ENCODE peak calls at places on chromosomes 3 and 15, in four cellular contexts. H is mesenchymal stem cell, G is H9, M is H1. A is an unnamed sample.

GRCh38 chr3:107412376-107412775 is 35.1 kb downstream of the CCDC54 start:
- DNase-seq in H (no peak), G (no peak), M (no peak), A (no peak)

GRCh38 chr15:74725845-74726773 is 781 bp upstream of the CYP1A1 start:
- DNase-seq in H (peak), G (peak), M (no peak), A (peak)

GRCh38 chr3:170701696-170702678 is 116.1 kb upstream of the SLC7A14 start:
- DNase-seq in H (no peak), G (no peak), M (no peak), A (no peak)

GRCh38 chr3:170418422-170419300 is at the start of gene CLDN11:
- DNase-seq in H (peak), G (peak), M (no peak), A (no peak)

GRCh38 chr3:42009456-42009855 is 47.6 kb upstream of the ULK4 start:
- DNase-seq in H (no peak), G (no peak), M (no peak), A (no peak)

GRCh38 chr15:65595960-65596359 is 15.0 kb downstream of the INTS14 start:
- DNase-seq in H (no peak), G (no peak), M (no peak), A (no peak)

GRCh38 chr3:39989746-39990145 is 180.3 kb downstream of the MYRIP start:
- DNase-seq in H (no peak), G (no peak), M (no peak), A (no peak)

GRCh38 chr3:193040836-193041672 is 123.4 kb upstream of the MB21D2 start:
- DNase-seq in H (peak), G (no peak), M (no peak), A (peak)

GRCh38 chr3:190519886-190520285 is 6.0 kb downstream of the IL1RAP start:
- DNase-seq in H (no peak), G (no peak), M (no peak), A (no peak)

GRCh38 chr15:64896371-64897069 is 15.2 kb upstream of the ANKDD1A start:
- DNase-seq in H (no peak), G (no peak), M (no peak), A (no peak)

GRCh38 chr3:167113466-167113865 is 266.6 kb downstream of the ZBBX start:
- DNase-seq in H (no peak), G (no peak), M (no peak), A (peak)

GRCh38 chr15:49215768-49216739 is 46.0 kb downstream of the GALK2 start:
- DNase-seq in H (no peak), G (no peak), M (no peak), A (no peak)

GRCh38 chr15:81887913-81888312 is 157.9 kb downstream of the MEX3B start:
- DNase-seq in H (peak), G (no peak), M (no peak), A (no peak)

GRCh38 chr3:168722091-168722490 is 626.4 kb upstream of the GOLIM4 start:
- DNase-seq in H (no peak), G (no peak), M (no peak), A (no peak)

GRCh38 chr15:63487076-63487757 is 17.2 kb upstream of the USP3 start:
- DNase-seq in H (peak), G (peak), M (peak), A (peak)

GRCh38 chr3:150721285-150722130 is 17.8 kb upstream of the ERICH6 start:
- DNase-seq in H (peak), G (no peak), M (no peak), A (peak)

GRCh38 chr3:50237754-50238548 is 1.9 kb downstream of the GNAI2 start:
- DNase-seq in H (peak), G (peak), M (no peak), A (no peak)

GRCh38 chr3:37729119-37729518 is 132.6 kb upstream of the CTDSPL start:
- DNase-seq in H (peak), G (peak), M (no peak), A (no peak)

GRCh38 chr3:35946857-35947514 is 307.7 kb downstream of the ARPP21 start:
- DNase-seq in H (no peak), G (no peak), M (no peak), A (no peak)

GRCh38 chr15:76177491-76178040 is 117.8 kb downstream of the TMEM266 start:
- DNase-seq in H (peak), G (no peak), M (no peak), A (no peak)

GRCh38 chr3:51389423-51390183 is 1.5 kb upstream of the RBM15B start:
- DNase-seq in H (peak), G (peak), M (no peak), A (no peak)

GRCh38 chr15:80156176-80156720 is 3.4 kb downstream of the FAH start:
- DNase-seq in H (no peak), G (no peak), M (no peak), A (no peak)

GRCh38 chr3:118151164-118151563 is 883.5 kb downstream of the IGSF11 start:
- DNase-seq in H (no peak), G (no peak), M (no peak), A (no peak)

GRCh38 chr3:124351430-124352142 is 359.7 kb upstream of the ROPN1 start:
- DNase-seq in H (peak), G (peak), M (no peak), A (peak)

GRCh38 chr3:69082805-69083204 is 1.9 kb upstream of the ARL6IP5 start:
- DNase-seq in H (peak), G (no peak), M (no peak), A (no peak)

GRCh38 chr3:114121996-114122709 is 56.7 kb downstream of the DRD3 start:
- DNase-seq in H (peak), G (no peak), M (no peak), A (no peak)

GRCh38 chr3:71202848-71203390 is 380.6 kb downstream of the FOXP1 start:
- DNase-seq in H (no peak), G (no peak), M (no peak), A (no peak)

GRCh38 chr3:11385329-11385728 is 113.1 kb downstream of the ATG7 start:
- DNase-seq in H (no peak), G (no peak), M (no peak), A (no peak)

GRCh38 chr3:54988302-54989022 is 60.6 kb upstream of the LRTM1 start:
- DNase-seq in H (peak), G (no peak), M (no peak), A (no peak)

GRCh38 chr3:45760878-45761711 is 35.2 kb downstream of the SLC6A20 start:
- DNase-seq in H (peak), G (peak), M (no peak), A (peak)

GRCh38 chr3:119457260-119457659 is 6.2 kb downstream of the TMEM39A start:
- DNase-seq in H (peak), G (no peak), M (no peak), A (no peak)
- H3K18ac ChIP-seq in H (no peak), G (no peak), M (no peak), A (no peak)

DNA sequence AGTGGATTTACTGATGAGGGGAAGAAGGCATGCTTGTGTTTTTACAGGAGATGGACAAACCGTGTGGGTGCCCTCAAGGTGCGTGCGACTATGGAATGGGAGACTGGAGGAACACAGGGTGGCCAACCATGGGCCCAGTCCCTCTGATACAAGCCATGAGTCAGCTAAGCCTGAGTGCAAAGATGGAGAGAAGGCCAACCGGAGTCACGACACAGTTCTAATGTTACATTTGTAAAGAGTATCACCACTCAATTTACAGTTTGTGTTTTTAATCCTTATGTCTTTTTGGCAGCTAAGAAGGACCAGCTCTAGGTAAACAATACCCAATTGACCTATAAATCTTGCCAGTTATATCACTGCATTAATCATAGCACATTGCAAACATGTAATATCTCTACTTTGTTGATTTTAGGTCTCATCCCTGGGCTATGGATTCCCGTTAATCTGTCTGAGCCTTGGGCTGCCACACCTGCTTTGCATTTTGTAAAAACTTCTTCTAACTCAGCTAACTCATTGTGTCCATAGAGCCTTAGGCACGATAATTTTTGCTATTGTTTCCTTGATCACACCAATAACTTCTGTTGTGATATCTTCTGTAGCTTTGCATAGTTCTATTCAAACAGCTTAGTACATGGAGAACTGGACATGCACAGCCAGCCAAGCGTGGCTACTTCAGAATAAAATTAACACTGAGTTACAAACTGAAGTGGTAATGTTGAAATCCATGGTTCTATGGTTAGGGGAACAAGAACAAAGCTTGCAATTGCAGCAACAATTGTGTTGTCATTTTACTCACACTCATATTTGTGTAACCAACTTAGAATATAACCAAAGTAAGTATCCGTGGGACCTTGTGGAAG is 50.2 kb downstream of the LSM3 start:
- DNase-seq in H (no peak), G (no peak), M (no peak), A (no peak)
- H2BK5ac ChIP-seq in H (no peak), G (no peak), M (no peak), A (no peak)

GRCh38 chr3:194671900-194672808 is at the start of gene LSG1:
- DNase-seq in H (peak), G (peak), M (peak), A (peak)
- H2AK5ac ChIP-seq in H (no peak), G (no peak), M (no peak), A (no peak)

DNA sequence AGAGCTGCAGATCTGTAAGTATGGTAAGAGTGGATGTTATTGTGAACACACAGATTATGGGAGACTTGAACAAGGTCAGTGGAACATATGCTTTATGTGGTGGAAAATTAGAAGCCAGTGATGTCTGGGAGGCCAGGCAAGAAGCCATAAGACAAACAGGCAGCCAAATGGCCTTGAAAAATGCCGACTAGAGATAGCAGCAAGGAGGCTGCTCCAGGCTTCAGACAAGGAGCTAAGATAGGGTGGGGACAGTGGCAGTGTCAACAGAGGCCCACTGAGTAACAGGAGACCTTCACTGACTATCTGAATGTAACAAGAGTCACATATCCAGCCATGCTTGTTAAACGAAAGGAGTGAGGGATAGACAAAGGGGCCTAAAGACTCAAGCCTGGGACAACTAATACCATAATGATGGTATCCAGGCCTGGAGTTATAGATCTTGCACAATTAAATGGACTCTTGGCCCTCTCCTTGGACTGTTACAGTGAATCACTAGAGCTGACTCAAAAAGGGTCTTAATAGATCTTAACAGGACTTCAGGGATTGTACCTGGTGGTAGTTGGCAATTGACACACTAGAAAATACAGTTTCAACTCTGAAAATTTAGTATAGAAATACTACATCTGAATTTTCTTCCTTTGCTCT is 50.6 kb downstream of the CFAP20DC start:
- DNase-seq in H (peak), G (no peak), M (no peak), A (no peak)
- H3K18ac ChIP-seq in H (peak), G (no peak), M (no peak), A (no peak)

GRCh38 chr3:99669879-99670555 is 31.6 kb downstream of the COL8A1 start:
- DNase-seq in H (peak), G (no peak), M (no peak), A (no peak)
- H2BK5ac ChIP-seq in H (no peak), G (no peak), M (no peak), A (no peak)

A was measured in neuronal stem cell.